ENCODE peak calls at places on chromosomes 1 and 21, in nine cellular contexts. D is astrocyte of the cerebellum; Q is hepatocyte; U is AG09309; Z is foreskin keratinocyte; H is DMS153; Y is CD4-positive, alpha-beta T cell; K is AG08396; F is GM20000. R is an unnamed sample.

GRCh38 chr1:229310833-229311232 is 32.0 kb downstream of the CCSAP start:
- DNase-seq in D (no peak), Q (no peak), U (no peak), Z (no peak), H (no peak), Y (no peak), K (peak), F (no peak), R (no peak)

GRCh38 chr1:27634982-27635362 is at the start of gene FGR:
- DNase-seq in D (no peak), Q (no peak), U (no peak), Z (no peak), H (no peak), Y (no peak), K (no peak), F (no peak), R (no peak)

GRCh38 chr1:207495816-207496792 is at the start of gene CR1:
- DNase-seq in D (no peak), Q (peak), U (no peak), Z (no peak), H (no peak), Y (peak), K (no peak), F (peak), R (no peak)

GRCh38 chr1:109240158-109241152 is 8.9 kb upstream of the CELSR2 start:
- DNase-seq in D (no peak), Q (no peak), U (no peak), Z (peak), H (no peak), Y (no peak), K (peak), F (no peak), R (peak)

GRCh38 chr21:14088391-14088790 is 122.4 kb downstream of the LIPI start:
- DNase-seq in D (no peak), Q (no peak), U (no peak), Z (no peak), H (no peak), Y (no peak), K (no peak), F (no peak), R (no peak)

GRCh38 chr1:232634086-232634485 is 4.2 kb upstream of the SIPA1L2 start:
- DNase-seq in D (no peak), Q (no peak), U (no peak), Z (no peak), H (no peak), Y (no peak), K (no peak), F (no peak), R (no peak)

GRCh38 chr1:89808429-89809117 is 12.3 kb upstream of the LRRC8D start:
- DNase-seq in D (no peak), Q (peak), U (no peak), Z (peak), H (no peak), Y (no peak), K (no peak), F (no peak), R (peak)

GRCh38 chr1:29752141-29752540 is 515.8 kb downstream of the PTPRU start:
- DNase-seq in D (no peak), Q (peak), U (no peak), Z (no peak), H (no peak), Y (no peak), K (no peak), F (no peak), R (no peak)

GRCh38 chr1:112359961-112360767 is 35.9 kb upstream of the CTTNBP2NL start:
- DNase-seq in D (no peak), Q (peak), U (peak), Z (peak), H (no peak), Y (no peak), K (peak), F (no peak), R (peak)

GRCh38 chr1:54972436-54972835 is 8.0 kb upstream of the TMEM61 start:
- DNase-seq in D (no peak), Q (no peak), U (no peak), Z (no peak), H (no peak), Y (no peak), K (no peak), F (peak), R (no peak)

GRCh38 chr1:223018534-223018933 is 124.5 kb downstream of the TLR5 start:
- DNase-seq in D (no peak), Q (no peak), U (no peak), Z (no peak), H (no peak), Y (no peak), K (no peak), F (no peak), R (no peak)

GRCh38 chr1:171781167-171781875 is at the start of gene METTL13:
- DNase-seq in D (peak), Q (peak), U (peak), Z (peak), H (peak), Y (peak), K (peak), F (peak), R (peak)

GRCh38 chr1:33822396-33822795 is 41.5 kb upstream of the HMGB4 start:
- DNase-seq in D (no peak), Q (no peak), U (no peak), Z (no peak), H (no peak), Y (no peak), K (no peak), F (no peak), R (no peak)

GRCh38 chr1:226821719-226822085 is 48.7 kb upstream of the PSEN2 start:
- DNase-seq in D (no peak), Q (no peak), U (no peak), Z (no peak), H (no peak), Y (no peak), K (no peak), F (no peak), R (no peak)

GRCh38 chr1:111203681-111204210 is 3.3 kb upstream of the DENND2D start:
- DNase-seq in D (no peak), Q (peak), U (no peak), Z (no peak), H (peak), Y (peak), K (peak), F (peak), R (peak)

GRCh38 chr1:168202941-168203654 is 22.7 kb upstream of the SFT2D2 start:
- DNase-seq in D (peak), Q (no peak), U (peak), Z (peak), H (no peak), Y (no peak), K (peak), F (no peak), R (peak)

GRCh38 chr1:31181515-31182343 is 58.0 kb downstream of the NKAIN1 start:
- DNase-seq in D (no peak), Q (peak), U (no peak), Z (no peak), H (no peak), Y (peak), K (peak), F (peak), R (peak)

GRCh38 chr1:66254785-66255184 is 279.2 kb upstream of the SGIP1 start:
- DNase-seq in D (no peak), Q (no peak), U (no peak), Z (no peak), H (no peak), Y (no peak), K (no peak), F (no peak), R (no peak)

GRCh38 chr1:117118101-117118500 is 3.4 kb downstream of the TRIM45 start:
- DNase-seq in D (no peak), Q (no peak), U (no peak), Z (no peak), H (no peak), Y (no peak), K (no peak), F (no peak), R (no peak)

GRCh38 chr1:6785721-6786505 is 659 bp downstream of the CAMTA1 start:
- DNase-seq in D (no peak), Q (peak), U (no peak), Z (no peak), H (no peak), Y (peak), K (peak), F (peak), R (peak)

GRCh38 chr1:46621930-46622329 is 5.3 kb upstream of the MOB3C start:
- DNase-seq in D (no peak), Q (no peak), U (no peak), Z (no peak), H (no peak), Y (no peak), K (no peak), F (no peak), R (peak)

GRCh38 chr1:45442272-45442671 is 48.7 kb downstream of the TESK2 start:
- DNase-seq in D (peak), Q (no peak), U (peak), Z (peak), H (no peak), Y (no peak), K (peak), F (no peak), R (peak)

R was measured in mammary epithelial cell.